ENCODE peak calls at places on chromosome 20, in seven cellular contexts. R is endothelial cell, C is sigmoid colon, J is transverse colon, X is left ventricle myocardium inferior, O is heart right ventricle, P is lower lobe of right lung. M is an unnamed sample.

GRCh38 chr20:46987001-46987400 is 92.4 kb downstream of the EYA2 start:
- DNase-seq in R (no peak), C (no peak), J (no peak), X (no peak), O (no peak), P (no peak), M (no peak)

GRCh38 chr20:58843128-58843556 is 7.6 kb downstream of the GNAS-AS1 start:
- DNase-seq in R (no peak), C (no peak), J (no peak), X (no peak), O (no peak), P (no peak), M (no peak)

GRCh38 chr20:45952861-45953260 is 18.4 kb downstream of the PCIF1 start:
- DNase-seq in R (no peak), C (no peak), J (no peak), X (no peak), O (no peak), P (no peak), M (no peak)

GRCh38 chr20:642398-643174 is 10.4 kb downstream of the SRXN1 start:
- DNase-seq in R (peak; percentile 31), C (no peak), J (no peak), X (peak; percentile 49), O (peak; percentile 62), P (no peak), M (peak; percentile 37)

GRCh38 chr20:24987244-24987643 is 5.3 kb downstream of the APMAP start:
- DNase-seq in R (no peak), C (no peak), J (no peak), X (no peak), O (no peak), P (no peak), M (no peak)

GRCh38 chr20:42123981-42124473 is 505.9 kb upstream of the CHD6 start:
- DNase-seq in R (no peak), C (no peak), J (no peak), X (peak; percentile 22), O (no peak), P (no peak), M (no peak)

GRCh38 chr20:37686762-37687477 is 6.9 kb upstream of the CTNNBL1 start:
- DNase-seq in R (no peak), C (no peak), J (no peak), X (no peak), O (no peak), P (no peak), M (no peak)

GRCh38 chr20:62707281-62707941 is 1.2 kb upstream of the NTSR1 start:
- DNase-seq in R (no peak), C (no peak), J (no peak), X (no peak), O (peak; percentile 8), P (no peak), M (no peak)

GRCh38 chr20:49691818-49692568 is 21.7 kb downstream of the B4GALT5 start:
- DNase-seq in R (no peak), C (no peak), J (no peak), X (no peak), O (no peak), P (no peak), M (no peak)

GRCh38 chr20:49880177-49880576 is 35.2 kb downstream of the SPATA2 start:
- DNase-seq in R (no peak), C (no peak), J (no peak), X (no peak), O (no peak), P (no peak), M (no peak)

GRCh38 chr20:15656124-15656523 is 917.1 kb downstream of the KIF16B start:
- DNase-seq in R (no peak), C (no peak), J (no peak), X (no peak), O (no peak), P (no peak), M (no peak)

GRCh38 chr20:20466341-20466879 is 98.5 kb downstream of the INSM1 start:
- DNase-seq in R (no peak), C (no peak), J (no peak), X (no peak), O (no peak), P (no peak), M (no peak)

GRCh38 chr20:21391495-21392298 is 5.6 kb downstream of the NKX2-4 start:
- DNase-seq in R (peak; percentile 44), C (no peak), J (no peak), X (no peak), O (no peak), P (no peak), M (peak; percentile 20)

GRCh38 chr20:366042-366718 is 14.4 kb upstream of the TRIB3 start:
- DNase-seq in R (no peak), C (no peak), J (no peak), X (no peak), O (no peak), P (no peak), M (no peak)

GRCh38 chr20:47645632-47646031 is 139.6 kb downstream of the SULF2 start:
- DNase-seq in R (no peak), C (no peak), J (no peak), X (no peak), O (no peak), P (no peak), M (no peak)

GRCh38 chr20:7828437-7828836 is 111.8 kb downstream of the HAO1 start:
- DNase-seq in R (no peak), C (no peak), J (no peak), X (no peak), O (no peak), P (no peak), M (no peak)

GRCh38 chr20:52438326-52438963 is 246.9 kb upstream of the ZFP64 start:
- DNase-seq in R (no peak), C (no peak), J (no peak), X (no peak), O (no peak), P (no peak), M (no peak)
- TF ChIP-seq CTCF in R (no peak), C (no peak), J (no peak), X (no peak), O (no peak), P (no peak), M (no peak)

DNA sequence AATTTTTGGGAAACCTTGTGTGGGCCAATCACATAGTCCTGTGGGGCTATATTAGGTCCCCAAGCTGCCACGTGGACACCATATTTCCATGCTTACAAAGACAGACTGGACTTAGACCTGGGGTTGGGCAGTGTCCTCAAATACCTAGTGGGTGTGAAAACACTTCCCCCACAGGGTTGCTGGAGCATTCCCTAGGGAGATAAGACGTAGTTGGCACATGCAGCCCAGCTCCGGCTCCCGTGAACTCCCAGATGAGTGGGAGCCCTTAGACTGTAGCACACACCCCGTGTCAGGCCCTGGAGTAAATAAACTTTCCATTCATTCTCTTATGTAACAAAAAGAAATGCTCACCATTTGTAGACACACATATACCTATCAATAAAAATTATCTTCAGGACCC is 14.2 kb downstream of the KCNG1 start:
- DNase-seq in R (no peak), C (no peak), J (peak; percentile 57), X (no peak), O (no peak), P (no peak), M (no peak)
- TF ChIP-seq CTCF in R (no peak), C (no peak), J (no peak), X (no peak), O (no peak), P (no peak), M (no peak)

GRCh38 chr20:63777614-63778013 is 38.0 kb downstream of the SLC2A4RG start:
- DNase-seq in R (no peak), C (no peak), J (no peak), X (no peak), O (no peak), P (no peak), M (no peak)

GRCh38 chr20:63781181-63781580 is 41.6 kb downstream of the SLC2A4RG start:
- DNase-seq in R (no peak), C (no peak), J (no peak), X (no peak), O (no peak), P (no peak), M (no peak)

GRCh38 chr20:63782051-63782471 is 42.5 kb downstream of the SLC2A4RG start:
- DNase-seq in R (no peak), C (no peak), J (no peak), X (no peak), O (no peak), P (no peak), M (no peak)

GRCh38 chr20:63778034-63778752 is 38.6 kb downstream of the SLC2A4RG start:
- DNase-seq in R (no peak), C (no peak), J (no peak), X (no peak), O (no peak), P (no peak), M (no peak)

DNA sequence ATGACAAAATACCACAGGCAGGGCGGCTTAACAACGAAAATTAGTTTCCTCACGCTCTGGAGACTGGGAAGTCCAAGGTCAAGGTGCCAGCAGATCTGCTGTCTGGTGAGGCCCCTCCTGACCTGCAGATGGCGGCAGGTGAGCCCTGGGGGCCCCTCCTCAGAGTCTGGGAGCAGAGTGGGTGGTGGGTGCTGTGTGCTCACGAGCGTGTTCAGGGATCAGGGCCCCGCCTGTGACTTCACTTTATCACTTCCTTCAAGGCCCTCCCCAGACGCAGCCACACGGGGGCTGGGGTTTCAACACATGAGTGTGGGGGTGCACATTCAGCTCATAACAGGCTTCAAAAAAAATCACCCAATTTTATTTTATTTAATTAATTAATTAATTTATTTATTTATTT is 39.3 kb downstream of the SLC2A4RG start:
- DNase-seq in R (no peak), C (no peak), J (no peak), X (no peak), O (no peak), P (no peak), M (no peak)
- TF ChIP-seq CTCF in R (no peak), C (no peak), J (no peak), X (no peak), O (no peak), P (no peak), M (no peak)

DNA sequence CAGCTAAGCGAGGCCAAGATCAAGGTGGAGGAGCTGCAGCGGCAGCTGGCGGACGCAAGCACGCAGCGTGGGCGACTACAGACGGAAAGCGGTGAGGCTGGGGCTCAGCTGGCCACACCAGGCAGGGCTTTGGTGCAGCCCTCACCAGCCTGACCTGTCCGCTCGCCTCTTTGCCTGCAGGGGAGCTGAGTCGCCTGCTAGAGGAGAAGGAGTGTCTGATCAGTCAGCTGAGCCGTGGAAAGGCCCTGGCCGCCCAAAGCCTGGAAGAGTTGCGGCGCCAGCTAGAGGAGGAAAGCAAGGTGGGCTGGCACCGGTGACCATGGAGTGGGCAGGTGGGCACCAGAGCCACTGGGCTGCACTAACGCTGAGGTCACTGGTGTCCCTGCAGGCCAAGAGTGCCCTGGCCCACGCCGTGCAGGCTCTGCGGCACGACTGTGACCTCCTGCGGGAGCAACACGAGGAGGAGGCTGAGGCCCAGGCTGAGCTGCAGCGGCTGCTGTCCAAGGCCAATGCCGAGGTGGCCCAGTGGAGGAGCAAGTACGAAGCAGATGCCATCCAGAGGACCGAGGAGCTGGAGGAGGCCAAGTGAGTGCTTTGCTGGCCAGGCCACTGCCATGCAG is 42.8 kb downstream of the MYH7B start:
- DNase-seq in R (no peak), C (no peak), J (no peak), X (no peak), O (no peak), P (no peak), M (no peak)
- TF ChIP-seq CTCF in R (no peak), C (no peak), J (no peak), X (no peak), O (no peak), P (no peak), M (no peak)

DNA sequence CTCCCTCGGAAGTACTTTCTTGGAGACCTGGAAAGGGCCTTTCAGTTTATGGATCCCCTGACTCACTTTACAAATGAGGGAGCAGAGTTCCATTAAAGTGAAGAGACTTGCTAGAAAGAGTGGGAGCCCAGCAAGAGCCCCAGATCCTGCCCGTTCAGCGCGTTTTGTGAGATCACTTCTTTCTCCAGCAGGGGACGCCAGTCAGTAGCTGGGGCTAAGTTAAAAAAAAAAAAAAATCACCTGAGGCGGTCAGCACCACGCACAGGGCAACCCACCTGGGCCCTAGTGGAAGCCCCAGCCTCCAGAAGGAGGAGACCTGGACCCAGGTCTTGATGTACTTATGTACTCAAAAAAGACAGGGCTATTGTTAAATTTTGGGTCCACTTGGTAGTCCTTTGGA is 274.5 kb upstream of the RNF24 start:
- DNase-seq in R (no peak), C (no peak), J (no peak), X (no peak), O (no peak), P (no peak), M (no peak)
- TF ChIP-seq CTCF in R (no peak), C (no peak), J (no peak), X (no peak), O (peak; percentile 5), P (no peak), M (no peak)